ENCODE peak calls at places on chromosomes 7 and 10, in eight cellular contexts. S is frontal cortex, W is right lobe of liver, I is neuronal stem cell, N is H9, V is psoas muscle, J is iPS-NIHi11, H is left ventricle myocardium superior. D is an unnamed sample.

GRCh38 chr10:74821501-74821900 is 4.9 kb upstream of the KAT6B start:
- DNase-seq in S (no peak), W (no peak), I (no peak), N (no peak), V (no peak), J (no peak), H (no peak), D (no peak)

GRCh38 chr7:55033241-55033846 is 14.5 kb downstream of the EGFR start:
- DNase-seq in S (no peak), W (peak; percentile 56), I (no peak), N (no peak), V (no peak), J (no peak), H (no peak), D (no peak)

GRCh38 chr10:103746598-103746997 is 108.8 kb downstream of the SH3PXD2A start:
- DNase-seq in S (no peak), W (no peak), I (no peak), N (no peak), V (no peak), J (no peak), H (no peak), D (peak; percentile 59)

GRCh38 chr10:11763501-11763861 is 21.3 kb downstream of the ECHDC3 start:
- DNase-seq in S (no peak), W (no peak), I (no peak), N (no peak), V (no peak), J (no peak), H (no peak), D (no peak)

GRCh38 chr10:61832866-61833481 is 68.5 kb upstream of the ARID5B start:
- DNase-seq in S (no peak), W (no peak), I (no peak), N (no peak), V (no peak), J (no peak), H (no peak), D (no peak)

GRCh38 chr7:106287786-106288185 is 3.0 kb upstream of the NAMPT start:
- DNase-seq in S (no peak), W (no peak), I (no peak), N (no peak), V (no peak), J (no peak), H (no peak), D (no peak)

GRCh38 chr10:123642293-123642692 is 23.9 kb upstream of the GPR26 start:
- DNase-seq in S (no peak), W (peak; percentile 35), I (no peak), N (peak; percentile 49), V (no peak), J (peak; percentile 32), H (peak; percentile 39), D (no peak)

GRCh38 chr10:102150970-102151773 is 1.0 kb upstream of the NOLC1 start:
- DNase-seq in S (no peak), W (no peak), I (no peak), N (no peak), V (no peak), J (no peak), H (no peak), D (no peak)

GRCh38 chr10:12656518-12657142 is 307.3 kb downstream of the CAMK1D start:
- DNase-seq in S (peak; percentile 19), W (no peak), I (peak; percentile 14), N (no peak), V (no peak), J (peak; percentile 61), H (no peak), D (no peak)

GRCh38 chr10:132266594-132267161 is 41.1 kb downstream of the STK32C start:
- DNase-seq in S (no peak), W (no peak), I (no peak), N (no peak), V (peak; percentile 9), J (no peak), H (peak; percentile 11), D (no peak)

GRCh38 chr7:35596061-35596460 is 98.9 kb downstream of the HERPUD2 start:
- DNase-seq in S (no peak), W (no peak), I (no peak), N (no peak), V (no peak), J (peak; percentile 12), H (no peak), D (no peak)

GRCh38 chr10:133357293-133358151 is at the start of gene FUOM:
- DNase-seq in S (peak; percentile 79), W (peak; percentile 83), I (peak; percentile 74), N (peak; percentile 93), V (peak; percentile 68), J (peak; percentile 99), H (peak; percentile 73), D (peak; percentile 90)

GRCh38 chr10:102121739-102122372 is 1.7 kb upstream of the LDB1 start:
- DNase-seq in S (no peak), W (no peak), I (no peak), N (peak; percentile 71), V (no peak), J (peak; percentile 48), H (no peak), D (no peak)

GRCh38 chr7:112938895-112939588 is 147.6 kb downstream of the GPR85 start:
- DNase-seq in S (no peak), W (peak; percentile 48), I (peak; percentile 58), N (peak; percentile 76), V (peak; percentile 21), J (peak; percentile 59), H (peak; percentile 31), D (peak; percentile 43)

D was measured in left lung.